ENCODE peak calls at places on chromosomes 1 and 21, in nine cellular contexts. E is fibroblast of the conjunctiva; A is activated T-cell treated with anti-CD3 and anti-CD28 coated beads for 1 hour; M is CD8-positive, alpha-beta T cell; P is tibial artery; N is SW 1271; J is fibroblast of lung; G is HEK293T; Z is left ventricle myocardium inferior. Y is an unnamed sample.

GRCh38 chr1:176033474-176033873 is 173.6 kb downstream of the COP1 start:
- DNase-seq in E (no peak), A (no peak), M (no peak), P (no peak), N (no peak), J (peak; percentile 36), G (no peak), Z (no peak), Y (no peak)

GRCh38 chr1:64196074-64196869 is 7.2 kb upstream of the UBE2U start:
- DNase-seq in E (no peak), A (no peak), M (no peak), P (no peak), N (no peak), J (no peak), G (no peak), Z (no peak), Y (no peak)

GRCh38 chr1:115666206-115666605 is 24.4 kb downstream of the VANGL1 start:
- DNase-seq in E (no peak), A (no peak), M (no peak), P (no peak), N (no peak), J (no peak), G (no peak), Z (no peak), Y (no peak)

GRCh38 chr1:31441558-31441957 is 28.5 kb downstream of the SERINC2 start:
- DNase-seq in E (no peak), A (no peak), M (no peak), P (no peak), N (no peak), J (no peak), G (no peak), Z (no peak), Y (no peak)

GRCh38 chr1:70840260-70840953 is 207.2 kb downstream of the PTGER3 start:
- DNase-seq in E (no peak), A (no peak), M (no peak), P (no peak), N (no peak), J (no peak), G (no peak), Z (no peak), Y (no peak)

GRCh38 chr1:66731462-66731861 is 20.8 kb upstream of the DYNLT5 start:
- DNase-seq in E (no peak), A (no peak), M (no peak), P (no peak), N (no peak), J (no peak), G (no peak), Z (no peak), Y (no peak)

GRCh38 chr1:17437260-17438175 is 2.0 kb downstream of the RCC2 start:
- DNase-seq in E (no peak), A (peak; percentile 35), M (peak; percentile 46), P (peak; percentile 70), N (no peak), J (peak; percentile 42), G (peak; percentile 84), Z (peak; percentile 46), Y (no peak)

GRCh38 chr1:77509051-77509492 is 173.4 kb downstream of the ZZZ3 start:
- DNase-seq in E (no peak), A (no peak), M (no peak), P (no peak), N (no peak), J (peak; percentile 16), G (no peak), Z (no peak), Y (no peak)

GRCh38 chr1:152107289-152107983 is 7.8 kb downstream of the TCHH start:
- DNase-seq in E (no peak), A (no peak), M (no peak), P (no peak), N (no peak), J (no peak), G (no peak), Z (no peak), Y (no peak)

GRCh38 chr1:236142358-236143103 is at the start of gene GPR137B:
- DNase-seq in E (no peak), A (peak; percentile 32), M (peak; percentile 65), P (no peak), N (no peak), J (peak; percentile 59), G (peak; percentile 72), Z (peak; percentile 55), Y (no peak)

GRCh38 chr1:231421616-231421970 is 494 bp downstream of the EGLN1 start:
- DNase-seq in E (no peak), A (peak; percentile 23), M (peak; percentile 42), P (peak; percentile 72), N (no peak), J (peak; percentile 59), G (peak; percentile 31), Z (peak; percentile 44), Y (no peak)

GRCh38 chr1:208631516-208631915 is 387.3 kb upstream of the PLXNA2 start:
- DNase-seq in E (no peak), A (no peak), M (no peak), P (no peak), N (no peak), J (no peak), G (no peak), Z (no peak), Y (no peak)

GRCh38 chr1:93734999-93735398 is 53.4 kb upstream of the BCAR3 start:
- DNase-seq in E (no peak), A (no peak), M (no peak), P (no peak), N (no peak), J (no peak), G (no peak), Z (no peak), Y (no peak)

GRCh38 chr1:206828765-206829164 is 36.7 kb upstream of the IL20 start:
- DNase-seq in E (no peak), A (no peak), M (no peak), P (no peak), N (no peak), J (no peak), G (no peak), Z (no peak), Y (no peak)

GRCh38 chr1:67429528-67430357 is 459 bp downstream of the SERBP1 start:
- DNase-seq in E (no peak), A (no peak), M (peak; percentile 31), P (peak; percentile 67), N (no peak), J (no peak), G (peak; percentile 46), Z (peak; percentile 19), Y (no peak)

GRCh38 chr1:241156231-241156965 is 200.6 kb downstream of the RGS7 start:
- DNase-seq in E (peak; percentile 12), A (no peak), M (no peak), P (no peak), N (no peak), J (peak; percentile 48), G (no peak), Z (no peak), Y (peak; percentile 55)

GRCh38 chr21:45020629-45021427 is 53.6 kb upstream of the ADARB1 start:
- DNase-seq in E (no peak), A (no peak), M (no peak), P (peak; percentile 85), N (no peak), J (no peak), G (no peak), Z (peak; percentile 19), Y (no peak)

GRCh38 chr1:117615474-117615873 is 9.6 kb downstream of the TENT5C start:
- DNase-seq in E (no peak), A (no peak), M (peak; percentile 41), P (no peak), N (no peak), J (no peak), G (no peak), Z (no peak), Y (no peak)

GRCh38 chr1:8145525-8145924 is 119.4 kb upstream of the ERRFI1 start:
- DNase-seq in E (no peak), A (no peak), M (no peak), P (no peak), N (no peak), J (peak; percentile 77), G (no peak), Z (no peak), Y (no peak)

Y was measured in Panc1.